ENCODE peak calls at places on chromosomes 11 and 22, in five cellular contexts. H is hepatocyte, E is SK-N-SH, P is GM23338, C is OCI-LY7. M is an unnamed sample.

GRCh38 chr11:8867035-8867434 is 44.0 kb upstream of the AKIP1 start:
- DNase-seq in C (no peak), P (no peak), E (no peak), H (peak), M (peak)

GRCh38 chr11:34975482-34975881 is 59.1 kb downstream of the PDHX start:
- DNase-seq in C (no peak), E (no peak), H (no peak), P (no peak), M (no peak)

GRCh38 chr11:112831041-112831440 is 130.2 kb upstream of the NCAM1 start:
- DNase-seq in P (no peak), C (no peak), E (no peak), H (no peak), M (no peak)

GRCh38 chr11:30919389-30920172 is 333.4 kb upstream of the MPPED2 start:
- DNase-seq in C (no peak), E (no peak), H (no peak), P (no peak), M (peak)

GRCh38 chr11:29310016-29310415 is 706.8 kb downstream of the KCNA4 start:
- DNase-seq in H (no peak), P (no peak), C (no peak), E (no peak), M (peak)

GRCh38 chr11:80441821-80442220 is 1001.0 kb upstream of the TENM4 start:
- DNase-seq in C (no peak), P (no peak), H (no peak), E (no peak), M (no peak)

GRCh38 chr11:105168457-105168856 is 28.9 kb upstream of the CARD18 start:
- DNase-seq in C (no peak), P (no peak), H (no peak), E (no peak), M (peak)

GRCh38 chr11:69878927-69879733 is 59.9 kb upstream of the FGF3 start:
- DNase-seq in E (peak), P (no peak), H (no peak), C (no peak), M (no peak)

GRCh38 chr22:36554101-36554500 is 25.1 kb upstream of the EIF3D start:
- DNase-seq in E (no peak), P (peak), C (peak), H (no peak), M (no peak)

GRCh38 chr11:111796696-111797095 is 30.5 kb upstream of the PPP2R1B start:
- DNase-seq in H (no peak), P (no peak), C (no peak), E (no peak), M (no peak)

GRCh38 chr11:131889146-131889577 is 518.7 kb downstream of the NTM start:
- DNase-seq in P (peak), E (peak), C (no peak), H (peak), M (peak)

DNA sequence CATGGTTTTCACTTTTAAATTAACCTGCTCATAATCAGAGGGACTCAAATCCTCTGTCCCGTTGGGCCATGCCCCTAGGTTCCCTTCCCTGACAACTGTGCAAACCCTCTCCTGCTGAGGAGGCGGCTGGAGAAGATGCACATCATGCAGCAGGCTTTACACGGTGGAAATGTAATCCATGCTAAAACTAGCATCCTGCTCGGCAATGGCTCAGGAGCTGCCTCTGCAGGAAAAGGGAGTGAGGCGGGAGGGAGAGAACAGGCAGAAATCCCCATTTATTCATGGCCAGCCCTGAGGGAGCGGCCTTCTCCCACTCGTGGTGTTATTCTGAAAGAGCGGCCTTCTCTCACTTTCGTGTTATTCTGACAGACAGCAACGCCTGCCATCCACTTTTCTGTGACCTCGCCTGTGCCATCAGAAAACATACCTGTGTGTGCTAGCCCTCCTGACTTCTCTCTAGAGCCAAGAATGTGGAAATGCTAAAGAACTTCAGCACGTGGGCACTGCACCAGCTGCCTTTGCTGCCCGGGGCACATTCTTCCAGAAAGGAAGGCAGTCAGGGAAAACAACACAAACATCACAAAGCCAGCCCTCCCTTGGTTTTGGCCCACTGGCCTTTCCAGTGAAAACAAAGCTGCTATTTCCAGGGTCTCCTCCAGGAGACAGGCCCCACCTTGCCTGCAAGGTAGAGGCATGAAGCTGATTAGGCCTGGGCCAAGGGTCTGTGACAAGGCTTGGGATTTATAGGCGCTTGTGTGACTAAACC is 62.9 kb upstream of the BID start:
- DNase-seq in P (peak), E (no peak), C (no peak), H (no peak), M (no peak)
- TF ChIP-seq EZH2phosphoT487 in P (no peak), E (no peak), C (no peak), H (no peak), M (no peak)

DNA sequence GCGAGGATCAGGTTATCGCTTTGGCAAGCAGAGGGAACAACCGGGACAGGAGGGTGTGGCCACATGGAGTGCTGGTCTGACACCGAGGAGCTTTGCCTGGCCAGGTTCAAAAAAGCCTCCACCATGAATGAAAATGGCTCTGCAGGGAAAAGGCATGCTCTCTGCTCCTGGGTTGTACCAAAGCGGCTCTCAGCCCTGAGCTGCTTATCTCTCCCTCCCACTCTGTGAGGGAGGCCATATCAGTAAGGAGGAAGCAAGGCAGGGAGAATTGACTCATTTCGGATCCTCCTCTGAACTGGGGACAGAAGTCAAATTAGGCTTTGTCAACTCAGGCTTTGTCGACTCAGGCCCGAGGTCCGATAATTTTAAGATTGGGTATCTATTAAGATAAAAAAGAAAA is 82.9 kb upstream of the CRTAM start:
- DNase-seq in C (no peak), E (peak), H (peak), P (no peak), M (no peak)
- TF ChIP-seq EZH2phosphoT487 in C (no peak), E (no peak), H (no peak), P (no peak), M (no peak)

GRCh38 chr22:38638216-38638615 is 18.0 kb downstream of the FAM227A start:
- DNase-seq in C (no peak), H (no peak), P (no peak), E (no peak), M (no peak)
- TF ChIP-seq EZH2phosphoT487 in C (no peak), H (no peak), P (no peak), E (no peak), M (no peak)

GRCh38 chr11:77346906-77347603 is 45.6 kb upstream of the GDPD4 start:
- DNase-seq in H (no peak), P (no peak), C (no peak), E (no peak), M (peak)
- TF ChIP-seq EZH2phosphoT487 in H (no peak), P (no peak), C (no peak), E (no peak), M (no peak)

GRCh38 chr11:73151371-73151870 is 9.3 kb upstream of the FCHSD2 start:
- DNase-seq in P (no peak), H (no peak), C (peak), E (no peak), M (no peak)

GRCh38 chr11:73152086-73152853 is 10.2 kb upstream of the FCHSD2 start:
- DNase-seq in E (no peak), H (no peak), P (no peak), C (peak), M (no peak)

GRCh38 chr11:73149105-73149504 is 7.0 kb upstream of the FCHSD2 start:
- DNase-seq in C (no peak), P (no peak), E (no peak), H (no peak), M (no peak)

GRCh38 chr11:73145986-73146575 is 4.0 kb upstream of the FCHSD2 start:
- DNase-seq in E (peak), H (no peak), P (no peak), C (no peak), M (no peak)

DNA sequence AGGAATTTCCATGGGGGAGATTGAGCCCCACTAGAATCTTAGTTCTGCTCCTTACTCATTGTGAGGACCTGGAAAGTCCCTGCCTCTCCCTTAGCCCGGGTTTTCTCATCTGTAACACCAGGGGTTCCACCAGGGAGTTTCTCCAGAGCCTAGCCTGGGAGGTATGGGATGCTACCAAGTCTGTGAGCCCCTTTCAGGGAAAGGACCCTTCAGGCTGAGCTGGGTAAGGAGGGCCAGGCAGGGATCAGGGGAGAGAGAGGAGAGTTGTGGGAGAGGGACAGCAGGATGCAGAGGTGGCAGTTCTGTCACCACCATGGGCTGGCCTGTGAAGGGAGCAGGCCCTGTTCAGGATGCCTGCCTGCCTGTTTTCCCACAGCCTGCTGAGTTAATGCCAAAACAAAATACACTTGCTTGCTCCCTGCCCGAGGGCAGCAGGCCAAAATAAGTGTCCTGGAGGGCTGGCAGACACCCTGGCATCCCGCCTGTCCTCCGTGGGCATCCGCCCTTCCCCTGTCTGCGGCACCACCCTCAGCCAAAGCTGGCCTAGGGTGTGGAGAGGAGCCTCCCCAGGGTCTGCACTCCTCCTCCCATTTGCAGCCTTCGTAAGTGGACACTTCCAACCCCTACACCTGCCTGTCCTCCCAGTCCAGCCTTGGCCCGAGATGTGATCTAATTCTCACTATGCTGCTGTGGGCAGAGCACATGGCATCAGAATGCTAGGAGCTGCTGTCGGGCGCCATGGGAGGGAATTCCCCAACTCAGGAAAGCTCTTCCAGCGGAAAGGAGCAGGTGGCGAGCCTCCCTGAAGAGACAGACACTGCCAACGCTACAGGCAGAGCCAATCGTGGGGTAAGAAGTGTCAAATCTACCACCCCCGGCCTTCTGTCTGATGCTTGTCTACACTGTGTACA is 5.9 kb upstream of the FCHSD2 start:
- DNase-seq in P (no peak), C (no peak), H (no peak), E (peak), M (no peak)
- TF ChIP-seq EZH2phosphoT487 in P (no peak), C (no peak), H (no peak), E (no peak), M (no peak)

GRCh38 chr22:46381142-46381541 is 45.6 kb downstream of the TRMU start:
- DNase-seq in C (no peak), E (no peak), P (no peak), H (no peak), M (peak)
- TF ChIP-seq EZH2phosphoT487 in C (no peak), E (no peak), P (no peak), H (no peak), M (no peak)

DNA sequence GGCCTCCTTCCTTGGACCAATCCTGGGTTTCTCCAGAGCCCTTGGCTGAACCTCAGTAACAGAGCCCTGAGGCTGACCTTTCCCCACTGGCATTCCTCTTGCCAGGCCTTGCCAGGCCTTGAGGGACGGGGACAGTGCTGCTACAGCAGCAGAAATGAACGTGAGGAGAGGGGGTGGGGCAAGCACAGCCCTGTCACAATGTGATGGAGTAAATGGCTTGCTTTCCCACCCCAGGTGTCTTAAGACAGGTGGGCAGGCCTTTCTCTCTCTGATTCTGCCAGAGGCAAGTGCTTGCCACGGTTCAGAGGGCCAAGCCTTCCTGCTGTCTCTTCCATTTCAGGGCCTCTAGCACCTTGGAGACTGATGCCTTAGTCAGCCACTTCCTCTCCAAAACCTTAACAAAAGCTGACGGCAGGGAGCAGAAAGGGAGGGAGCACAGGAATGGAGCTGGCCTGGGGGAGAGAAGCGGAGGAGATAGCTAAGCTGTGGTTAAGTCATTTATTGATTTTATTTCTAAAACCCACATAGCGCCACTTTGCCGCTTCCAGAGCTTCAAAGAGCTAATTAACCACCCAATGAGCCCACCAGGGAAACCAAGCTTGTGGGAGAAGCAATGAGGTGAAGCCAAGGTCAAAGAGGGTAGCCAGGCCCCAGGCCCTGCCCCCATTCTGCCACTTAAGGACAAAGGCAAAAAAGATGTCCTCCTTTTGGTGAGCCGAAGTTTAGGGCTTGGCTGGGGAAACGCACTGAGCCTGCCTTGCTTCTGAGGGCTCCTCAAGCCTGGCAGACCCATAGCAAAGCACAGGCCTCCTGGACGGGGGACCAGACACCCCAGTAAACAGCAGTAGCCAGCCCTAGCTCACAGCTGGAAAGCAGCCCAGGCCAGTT is 3.4 kb upstream of the PYGM start:
- DNase-seq in H (no peak), P (peak), E (peak), C (peak), M (peak)
- TF ChIP-seq EZH2phosphoT487 in H (no peak), P (no peak), E (no peak), C (no peak), M (no peak)

M was measured in GM23248.